ENCODE peak calls at places on chromosomes 6 and 20, in seven cellular contexts. M, D, V, J, Z, Q and F are unnamed samples.

GRCh38 chr6:73558624-73559398 is 38.0 kb upstream of the EEF1A1 start:
- DNase-seq in Z (no peak), V (no peak), J (no peak), Q (no peak), M (no peak), D (no peak), F (no peak)

GRCh38 chr6:159220093-159220492 is 50.9 kb downstream of the FNDC1 start:
- DNase-seq in V (no peak), D (no peak), M (no peak), Q (no peak), Z (no peak), J (no peak), F (no peak)

GRCh38 chr6:116083052-116083451 is 17.6 kb upstream of the NT5DC1 start:
- DNase-seq in D (no peak), Z (no peak), V (no peak), J (no peak), M (no peak), Q (no peak), F (no peak)

GRCh38 chr20:11117808-11118528 is 444.2 kb upstream of the JAG1 start:
- DNase-seq in Z (no peak), Q (no peak), M (peak), D (no peak), V (no peak), J (no peak), F (no peak)

GRCh38 chr20:59253779-59254319 is 46.6 kb upstream of the EDN3 start:
- DNase-seq in M (no peak), D (no peak), Z (no peak), Q (no peak), J (no peak), V (no peak), F (no peak)

GRCh38 chr6:158780963-158781691 is 38.0 kb downstream of the EZR start:
- DNase-seq in V (peak), D (no peak), Q (peak), Z (no peak), J (no peak), M (no peak), F (no peak)

GRCh38 chr20:44051661-44052000 is 135.4 kb downstream of the JPH2 start:
- DNase-seq in J (no peak), M (no peak), D (no peak), Q (peak), Z (no peak), V (no peak), F (no peak)

GRCh38 chr6:168377856-168378832 is 58.6 kb upstream of the DACT2 start:
- DNase-seq in V (no peak), Z (no peak), D (no peak), J (no peak), Q (no peak), M (no peak), F (no peak)

GRCh38 chr20:25546048-25546447 is 39.3 kb downstream of the NINL start:
- DNase-seq in J (no peak), Q (no peak), D (no peak), V (no peak), Z (no peak), M (no peak), F (no peak)

GRCh38 chr20:51931321-51931720 is 129.0 kb upstream of the SALL4 start:
- DNase-seq in V (no peak), Z (no peak), Q (no peak), M (no peak), J (no peak), D (no peak), F (no peak)

GRCh38 chr20:8901237-8902025 is 167.5 kb upstream of the PLCB4 start:
- DNase-seq in Q (peak), V (no peak), Z (no peak), D (no peak), J (peak), M (no peak), F (no peak)

GRCh38 chr20:37915800-37916570 is 13.1 kb downstream of the VSTM2L start:
- DNase-seq in J (peak), M (no peak), Q (no peak), V (no peak), D (peak), Z (no peak), F (no peak)

GRCh38 chr6:169669889-169670288 is 31.9 kb downstream of the WDR27 start:
- DNase-seq in J (no peak), Q (no peak), D (no peak), Z (no peak), V (no peak), M (peak), F (no peak)

GRCh38 chr6:36187446-36187845 is 9.1 kb upstream of the BRPF3 start:
- DNase-seq in V (no peak), Q (no peak), J (no peak), M (peak), D (no peak), Z (no peak), F (no peak)

GRCh38 chr6:168415993-168416530 is 24.9 kb upstream of the SMOC2 start:
- DNase-seq in Z (no peak), D (no peak), Q (no peak), V (no peak), J (no peak), M (no peak), F (no peak)

GRCh38 chr6:5997420-5998093 is 9.2 kb downstream of the NRN1 start:
- DNase-seq in J (no peak), M (peak), D (peak), V (no peak), Q (no peak), Z (no peak), F (peak)

GRCh38 chr20:58603656-58604184 is 47.4 kb upstream of the STX16 start:
- DNase-seq in V (no peak), D (no peak), J (no peak), M (no peak), Q (no peak), Z (peak), F (no peak)

GRCh38 chr6:159913862-159914564 is 23.2 kb downstream of the MAS1 start:
- DNase-seq in V (no peak), Z (no peak), Q (no peak), M (no peak), J (no peak), D (no peak), F (no peak)

GRCh38 chr6:89433637-89434499 is 916 bp downstream of the ANKRD6 start:
- DNase-seq in D (no peak), M (no peak), Z (no peak), J (peak), Q (peak), V (no peak), F (peak)

GRCh38 chr6:137638926-137639706 is 144.9 kb upstream of the OLIG3 start:
- DNase-seq in Z (no peak), D (no peak), M (no peak), J (no peak), Q (no peak), V (no peak), F (peak)

GRCh38 chr6:45411959-45412358 is 34.2 kb upstream of the SUPT3H start:
- DNase-seq in J (no peak), Q (no peak), Z (no peak), V (no peak), M (no peak), D (no peak), F (no peak)

GRCh38 chr20:62500237-62500864 is 24.6 kb upstream of the GATA5 start:
- DNase-seq in V (peak), D (peak), J (peak), Z (no peak), Q (peak), M (peak), F (peak)

GRCh38 chr6:117951783-117952182 is 44.7 kb downstream of the SLC35F1 start:
- DNase-seq in V (no peak), M (no peak), Z (no peak), J (no peak), D (no peak), Q (no peak), F (no peak)

GRCh38 chr20:34389206-34389953 is 26.3 kb downstream of the ITCH start:
- DNase-seq in M (no peak), Q (no peak), Z (no peak), J (no peak), V (no peak), D (no peak), F (no peak)

GRCh38 chr6:42315991-42316378 is 98.3 kb upstream of the MRPS10 start:
- DNase-seq in M (peak), V (no peak), D (no peak), Q (no peak), Z (peak), J (no peak), F (peak)

GRCh38 chr20:24362080-24362479 is 107.3 kb upstream of the SYNDIG1 start:
- DNase-seq in V (no peak), Q (no peak), Z (no peak), M (no peak), D (no peak), J (no peak), F (no peak)

GRCh38 chr6:32886674-32887383 is 32.8 kb downstream of the PSMB9 start:
- DNase-seq in Q (no peak), D (no peak), Z (peak), V (no peak), M (peak), J (no peak), F (no peak)

GRCh38 chr6:47749726-47750125 is 32.1 kb upstream of the OPN5 start:
- DNase-seq in D (no peak), V (no peak), M (no peak), Q (no peak), J (no peak), Z (no peak), F (peak)
- TF ChIP-seq CTCF in D (no peak), V (no peak), M (no peak), Q (no peak), J (no peak), Z (no peak), F (no peak)

GRCh38 chr6:108560463-108561308 is at the start of gene FOXO3:
- DNase-seq in V (peak), M (peak), Z (no peak), D (peak), Q (peak), J (peak), F (peak)
- TF ChIP-seq CTCF in V (no peak), M (no peak), Z (no peak), D (no peak), Q (no peak), J (no peak), F (no peak)

DNA sequence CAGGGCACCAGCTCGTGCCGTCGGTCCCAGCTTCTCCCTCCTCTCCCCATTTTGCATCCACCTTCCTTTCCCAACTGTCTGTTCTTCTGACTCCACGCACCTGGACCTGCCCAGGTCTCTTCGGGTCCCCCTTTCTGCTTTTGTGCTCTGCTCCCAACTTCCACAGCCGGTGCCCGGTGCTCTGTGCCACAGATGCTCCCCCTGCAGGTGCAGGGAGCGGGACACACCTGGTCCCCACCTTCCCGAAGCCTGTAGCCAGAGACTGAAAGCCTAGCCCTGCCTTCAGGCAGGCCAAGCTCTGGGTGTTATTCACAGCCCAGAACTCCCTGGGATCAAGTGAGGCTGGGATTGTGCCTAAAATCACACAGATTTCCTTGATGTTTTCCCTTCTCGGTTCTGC is 24.6 kb upstream of the BMP7 start:
- DNase-seq in D (no peak), V (no peak), M (no peak), Z (no peak), Q (no peak), J (no peak), F (no peak)
- TF ChIP-seq CTCF in D (no peak), V (no peak), M (no peak), Z (no peak), Q (no peak), J (no peak), F (no peak)

GRCh38 chr20:6184086-6184485 is 61.3 kb upstream of the FERMT1 start:
- DNase-seq in Q (no peak), V (no peak), D (no peak), Z (no peak), M (no peak), J (no peak), F (no peak)

GRCh38 chr20:6180531-6180930 is 57.7 kb upstream of the FERMT1 start:
- DNase-seq in M (no peak), Q (no peak), Z (no peak), V (no peak), D (no peak), J (no peak), F (no peak)

DNA sequence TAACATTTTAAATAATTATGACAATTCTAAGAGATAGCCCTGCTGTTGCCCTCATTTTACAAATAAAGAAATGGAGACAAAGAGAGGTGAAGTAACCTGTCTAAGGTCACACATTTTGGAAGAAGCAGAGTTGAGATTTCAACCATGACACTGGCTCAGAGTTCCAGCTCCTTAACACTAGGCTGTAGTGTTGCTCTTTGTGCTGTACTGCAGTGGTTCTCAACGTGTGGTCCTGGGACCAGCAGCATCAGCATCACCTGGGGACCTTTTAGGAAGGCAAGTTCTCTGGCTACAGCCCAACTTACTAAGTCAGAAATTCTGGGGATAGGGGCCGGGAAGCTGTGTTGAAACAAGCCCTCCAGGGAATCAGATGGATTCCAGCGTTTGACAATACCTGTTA is 62.4 kb upstream of the FERMT1 start:
- DNase-seq in Z (no peak), Q (no peak), M (no peak), J (no peak), D (no peak), V (no peak), F (no peak)
- TF ChIP-seq CTCF in Z (no peak), Q (no peak), M (no peak), J (no peak), D (no peak), V (no peak), F (no peak)

DNA sequence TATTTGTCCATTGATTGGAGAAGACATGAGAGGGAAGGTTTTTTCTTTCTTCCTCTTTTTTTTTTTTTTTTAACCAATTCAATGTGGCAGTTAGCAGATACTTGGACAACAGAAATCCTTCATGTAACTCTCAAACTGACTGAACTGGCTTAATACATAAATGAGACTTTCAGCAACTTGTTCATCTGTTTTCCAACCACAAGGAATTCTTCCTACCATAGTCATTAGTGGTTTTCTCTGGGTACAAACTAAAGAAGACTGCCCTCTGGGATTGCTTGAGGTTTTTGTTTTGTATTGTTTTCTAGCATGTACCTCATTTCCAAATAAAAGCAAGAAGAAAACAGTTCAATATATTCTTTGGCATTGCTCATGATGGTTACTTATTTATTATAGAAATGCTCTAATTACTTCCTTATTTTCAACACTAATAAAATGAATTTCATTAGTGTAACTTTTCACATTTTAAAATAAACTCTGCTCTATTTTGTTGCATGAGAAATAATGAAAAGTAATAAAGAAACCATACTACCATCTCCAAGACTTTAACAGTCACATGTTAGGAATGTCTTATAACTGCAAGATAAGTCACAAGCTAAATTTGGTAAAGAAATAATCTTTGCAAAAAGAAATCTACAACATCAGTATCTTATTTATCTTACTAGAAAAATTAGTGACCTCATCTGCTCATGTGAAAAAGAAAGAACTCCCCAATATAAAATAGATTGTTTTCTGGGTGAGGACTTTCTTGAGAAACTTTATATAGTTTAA is 52.0 kb downstream of the ME1 start:
- DNase-seq in V (no peak), Z (no peak), D (no peak), Q (no peak), M (no peak), J (no peak), F (no peak)
- TF ChIP-seq CTCF in V (no peak), Z (no peak), D (no peak), Q (no peak), M (no peak), J (no peak), F (no peak)